ENCODE peak calls at places on chromosome 6, in seven cellular contexts. K, B, U, D, L, R and Q are unnamed samples.

GRCh38 chr6:154468760-154469159 is 41.7 kb downstream of the CNKSR3 start:
- DNase-seq in K (no peak), B (no peak), U (no peak), D (no peak), L (no peak), R (no peak), Q (no peak)

GRCh38 chr6:144266091-144266649 is 19.0 kb upstream of the UTRN start:
- DNase-seq in K (no peak), B (peak; percentile 64), U (no peak), D (no peak), L (no peak), R (no peak), Q (no peak)

GRCh38 chr6:5303711-5304110 is 42.4 kb downstream of the FARS2 start:
- DNase-seq in K (no peak), B (no peak), U (no peak), D (no peak), L (no peak), R (no peak), Q (no peak)

GRCh38 chr6:45483501-45483900 is 105.8 kb upstream of the SUPT3H start:
- DNase-seq in K (no peak), B (no peak), U (no peak), D (no peak), L (no peak), R (no peak), Q (no peak)

GRCh38 chr6:118529756-118530155 is 18.3 kb upstream of the PLN start:
- DNase-seq in K (no peak), B (no peak), U (no peak), D (no peak), L (no peak), R (no peak), Q (no peak)

GRCh38 chr6:132798820-132799538 is 542 bp upstream of the SLC18B1 start:
- DNase-seq in K (no peak), B (peak; percentile 76), U (peak; percentile 74), D (peak; percentile 61), L (peak; percentile 63), R (peak; percentile 83), Q (peak; percentile 81)

GRCh38 chr6:122381494-122382083 is 17.9 kb upstream of the HSF2 start:
- DNase-seq in K (peak; percentile 29), B (peak; percentile 68), U (peak; percentile 60), D (peak; percentile 41), L (peak; percentile 7), R (peak; percentile 69), Q (no peak)

GRCh38 chr6:78589426-78589825 is 277.9 kb upstream of the IRAK1BP1 start:
- DNase-seq in K (no peak), B (no peak), U (no peak), D (no peak), L (no peak), R (no peak), Q (no peak)

GRCh38 chr6:56347526-56347925 is 100.1 kb upstream of the COL21A1 start:
- DNase-seq in K (no peak), B (no peak), U (no peak), D (no peak), L (no peak), R (no peak), Q (no peak)

GRCh38 chr6:133768656-133769295 is 120.1 kb upstream of the TCF21 start:
- DNase-seq in K (no peak), B (no peak), U (no peak), D (no peak), L (no peak), R (no peak), Q (no peak)

GRCh38 chr6:43773981-43774775 is 4.2 kb downstream of the VEGFA start:
- DNase-seq in K (no peak), B (no peak), U (no peak), D (no peak), L (no peak), R (no peak), Q (no peak)

GRCh38 chr6:155417454-155417853 is 38.2 kb downstream of the NOX3 start:
- DNase-seq in K (no peak), B (no peak), U (no peak), D (no peak), L (no peak), R (no peak), Q (no peak)

GRCh38 chr6:71386215-71386614 is 97.6 kb downstream of the OGFRL1 start:
- DNase-seq in K (no peak), B (no peak), U (no peak), D (no peak), L (no peak), R (no peak), Q (no peak)

GRCh38 chr6:17999430-17999829 is 12.0 kb upstream of the KIF13A start:
- DNase-seq in K (no peak), B (no peak), U (no peak), D (no peak), L (no peak), R (no peak), Q (no peak)

GRCh38 chr6:132391391-132392291 is 9.6 kb downstream of the MOXD1 start:
- DNase-seq in K (no peak), B (no peak), U (no peak), D (no peak), L (no peak), R (no peak), Q (peak; percentile 13)

GRCh38 chr6:41200296-41200900 is 551 bp downstream of the TREML2 start:
- DNase-seq in K (no peak), B (no peak), U (no peak), D (no peak), L (peak; percentile 58), R (no peak), Q (no peak)
- TF ChIP-seq JUND in K (no peak), B (no peak), U (no peak), D (no peak), L (no peak), R (no peak), Q (no peak)

GRCh38 chr6:3766219-3766618 is 14.7 kb upstream of the PXDC1 start:
- DNase-seq in K (no peak), B (no peak), U (no peak), D (peak; percentile 63), L (no peak), R (no peak), Q (no peak)
- TF ChIP-seq JUND in K (no peak), B (no peak), U (no peak), D (no peak), L (no peak), R (no peak), Q (no peak)

GRCh38 chr6:152312434-152312833 is 324.7 kb downstream of the SYNE1 start:
- DNase-seq in K (no peak), B (no peak), U (no peak), D (no peak), L (no peak), R (no peak), Q (no peak)

GRCh38 chr6:152310371-152310954 is 326.7 kb downstream of the SYNE1 start:
- DNase-seq in K (no peak), B (no peak), U (no peak), D (no peak), L (no peak), R (no peak), Q (no peak)

GRCh38 chr6:152309006-152309405 is 328.2 kb downstream of the SYNE1 start:
- DNase-seq in K (no peak), B (no peak), U (no peak), D (no peak), L (no peak), R (no peak), Q (no peak)

GRCh38 chr6:152308306-152308705 is 328.9 kb downstream of the SYNE1 start:
- DNase-seq in K (no peak), B (no peak), U (no peak), D (no peak), L (no peak), R (no peak), Q (no peak)

DNA sequence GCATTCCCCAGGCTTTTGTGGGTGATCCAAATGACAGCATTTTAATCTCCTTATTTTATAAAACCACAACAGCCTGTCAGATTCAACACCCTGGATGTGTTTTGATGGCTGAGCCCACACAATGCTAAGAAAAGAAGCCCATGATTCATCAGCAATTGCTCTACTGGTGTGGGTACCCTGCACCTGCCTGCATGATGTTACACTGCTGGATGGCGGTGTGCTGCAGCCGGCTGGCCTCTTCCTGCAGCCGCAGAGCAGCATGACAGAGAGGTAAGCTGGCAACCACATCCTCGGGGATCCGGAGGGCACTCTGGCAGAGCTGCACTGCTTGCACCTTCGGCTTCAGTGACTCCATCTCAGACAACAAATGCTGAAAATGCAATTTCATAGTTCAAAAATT is 327.5 kb downstream of the SYNE1 start:
- DNase-seq in K (no peak), B (no peak), U (no peak), D (no peak), L (no peak), R (no peak), Q (no peak)
- TF ChIP-seq JUND in K (no peak), B (no peak), U (no peak), D (no peak), L (no peak), R (no peak), Q (no peak)

GRCh38 chr6:157724138-157724537 is 98.9 kb upstream of the SNX9 start:
- DNase-seq in K (no peak), B (no peak), U (no peak), D (no peak), L (no peak), R (no peak), Q (no peak)
- TF ChIP-seq JUND in K (no peak), B (no peak), U (no peak), D (no peak), L (no peak), R (no peak), Q (no peak)

GRCh38 chr6:36053878-36054277 is 26.3 kb downstream of the MAPK14 start:
- DNase-seq in K (no peak), B (no peak), U (no peak), D (no peak), L (no peak), R (no peak), Q (no peak)

GRCh38 chr6:36049582-36049981 is 22.0 kb downstream of the MAPK14 start:
- DNase-seq in K (no peak), B (no peak), U (no peak), D (no peak), L (no peak), R (no peak), Q (no peak)

GRCh38 chr6:36050305-36050704 is 22.7 kb downstream of the MAPK14 start:
- DNase-seq in K (no peak), B (no peak), U (no peak), D (no peak), L (no peak), R (no peak), Q (no peak)

GRCh38 chr6:36052092-36052491 is 24.5 kb downstream of the MAPK14 start:
- DNase-seq in K (no peak), B (no peak), U (no peak), D (no peak), L (no peak), R (no peak), Q (no peak)

DNA sequence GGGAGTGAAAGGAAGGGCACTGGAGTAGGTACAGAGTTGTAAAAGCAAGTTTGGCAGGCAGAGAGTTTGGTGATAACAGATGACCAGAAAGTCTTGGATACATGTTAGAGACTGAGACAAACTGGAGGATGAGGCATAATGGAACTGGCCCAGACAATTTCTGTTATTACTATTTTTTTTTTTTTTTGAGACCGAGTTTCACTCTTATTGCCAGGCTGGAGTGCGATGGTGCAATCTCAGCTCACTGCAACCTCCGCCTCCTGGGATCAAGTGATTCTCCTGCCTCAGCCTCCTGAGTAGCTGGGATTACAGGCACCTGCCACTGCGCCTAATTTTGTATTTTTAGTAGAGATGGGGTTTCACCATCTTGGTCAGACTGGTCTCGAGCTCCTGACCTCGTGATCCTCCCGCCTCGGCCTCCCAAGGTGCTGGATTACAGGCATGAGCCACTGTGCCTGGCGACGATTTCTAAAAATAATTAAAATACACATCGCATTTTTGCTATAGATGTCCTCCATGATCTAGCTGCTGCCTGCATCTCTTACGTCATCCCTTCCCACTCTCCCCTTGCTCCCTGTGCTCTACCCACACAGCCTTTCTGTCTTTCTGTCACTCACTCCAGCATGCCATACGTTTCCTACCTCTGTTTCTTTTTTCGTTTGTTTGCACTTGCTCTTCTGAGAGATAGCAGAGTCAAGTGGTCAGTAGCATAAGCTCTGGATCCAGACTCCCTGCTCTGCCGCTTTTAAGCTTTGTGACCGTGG is 23.5 kb downstream of the MAPK14 start:
- DNase-seq in K (no peak), B (no peak), U (no peak), D (no peak), L (no peak), R (no peak), Q (no peak)
- TF ChIP-seq JUND in K (no peak), B (no peak), U (no peak), D (no peak), L (no peak), R (no peak), Q (no peak)